ENCODE peak calls at places on chromosomes 12 and 14, in six cellular contexts. B, V, Q, F, Y and Z are unnamed samples.

GRCh38 chr12:65854629-65855028 is 30.3 kb downstream of the HMGA2 start:
- DNase-seq in B (no peak), V (no peak), Y (no peak), Q (no peak), F (no peak), Z (no peak)

GRCh38 chr14:29548948-29549370 is 378.7 kb downstream of the PRKD1 start:
- DNase-seq in B (peak; percentile 45), Q (peak; percentile 38), V (no peak), Y (no peak), F (no peak), Z (no peak)

GRCh38 chr12:110012137-110012536 is 12.9 kb downstream of the ANKRD13A start:
- DNase-seq in B (no peak), V (no peak), F (no peak), Y (peak; percentile 65), Q (no peak), Z (no peak)

GRCh38 chr12:78293039-78293686 is 462.5 kb downstream of the NAV3 start:
- DNase-seq in F (no peak), B (no peak), Q (no peak), V (no peak), Y (no peak), Z (no peak)

GRCh38 chr14:104642540-104642868 is 37.9 kb upstream of the TMEM179 start:
- DNase-seq in F (no peak), V (no peak), Y (no peak), B (no peak), Q (no peak), Z (no peak)

GRCh38 chr14:104335611-104336010 is 197.2 kb downstream of the KIF26A start:
- DNase-seq in V (no peak), Q (no peak), F (peak; percentile 20), Y (no peak), B (no peak), Z (no peak)

GRCh38 chr12:10362828-10363664 is 26.8 kb downstream of the KLRK1 start:
- DNase-seq in Y (no peak), B (no peak), Q (no peak), V (no peak), F (no peak), Z (no peak)

GRCh38 chr12:53180931-53181645 is 363 bp upstream of the CSAD start:
- DNase-seq in B (peak; percentile 41), F (peak; percentile 79), Y (peak; percentile 75), V (peak; percentile 86), Q (peak; percentile 91), Z (peak; percentile 78)

GRCh38 chr12:129363041-129363440 is 509.8 kb downstream of the GLT1D1 start:
- DNase-seq in Q (no peak), V (no peak), F (no peak), Y (no peak), B (no peak), Z (no peak)

GRCh38 chr12:4108803-4109345 is 164.7 kb upstream of the CCND2 start:
- DNase-seq in Y (no peak), Q (no peak), B (no peak), V (no peak), F (no peak), Z (no peak)

GRCh38 chr14:99654235-99655000 is 9.5 kb downstream of the HHIPL1 start:
- DNase-seq in F (peak; percentile 71), Y (peak; percentile 52), V (peak; percentile 90), Q (peak; percentile 33), B (peak; percentile 31), Z (peak; percentile 61)

GRCh38 chr14:93751946-93752660 is 36.2 kb downstream of the PRIMA1 start:
- DNase-seq in B (no peak), Q (no peak), F (no peak), V (no peak), Y (no peak), Z (no peak)

GRCh38 chr12:51059086-51059485 is 11.0 kb downstream of the LETMD1 start:
- DNase-seq in Q (no peak), Y (no peak), B (no peak), F (no peak), V (no peak), Z (no peak)

GRCh38 chr12:30996752-30997151 is 70.2 kb downstream of the TSPAN11 start:
- DNase-seq in Y (no peak), B (no peak), Q (no peak), F (no peak), V (no peak), Z (no peak)

GRCh38 chr14:77663289-77663688 is 44.5 kb downstream of the ALKBH1 start:
- DNase-seq in V (no peak), F (no peak), B (no peak), Q (no peak), Y (no peak), Z (no peak)

GRCh38 chr14:59406454-59407245 is 58.5 kb downstream of the GPR135 start:
- DNase-seq in Q (no peak), B (no peak), F (no peak), Y (no peak), V (no peak), Z (peak; percentile 28)

GRCh38 chr14:30681752-30682355 is 59.7 kb downstream of the SCFD1 start:
- DNase-seq in V (no peak), B (no peak), Y (no peak), Q (peak; percentile 8), F (no peak), Z (no peak)

GRCh38 chr14:50417853-50418252 is 21.2 kb upstream of the CDKL1 start:
- DNase-seq in V (no peak), Q (no peak), B (no peak), Y (no peak), F (no peak), Z (no peak)

GRCh38 chr12:124125472-124125871 is 152.5 kb downstream of the ZNF664 start:
- DNase-seq in F (no peak), Y (no peak), B (no peak), V (no peak), Q (no peak), Z (no peak)

GRCh38 chr14:95993768-95994592 is 45.2 kb upstream of the C14orf132 start:
- DNase-seq in Q (peak; percentile 41), F (no peak), Y (no peak), B (no peak), V (no peak), Z (peak; percentile 21)

GRCh38 chr12:131950182-131950913 is 606 bp downstream of the EP400 start:
- DNase-seq in Y (peak; percentile 31), B (no peak), V (peak; percentile 70), F (peak; percentile 28), Q (no peak), Z (peak; percentile 74)

GRCh38 chr14:88384653-88385205 is 728 bp upstream of the SPATA7 start:
- DNase-seq in Y (no peak), F (no peak), V (no peak), Q (no peak), B (peak; percentile 41), Z (no peak)

GRCh38 chr14:38762436-38762835 is 340.6 kb downstream of the SEC23A start:
- DNase-seq in F (no peak), Q (no peak), Y (no peak), B (no peak), V (no peak), Z (no peak)

GRCh38 chr12:105967038-105967776 is 171.5 kb downstream of the NUAK1 start:
- DNase-seq in B (no peak), Y (no peak), V (no peak), Q (no peak), F (no peak), Z (no peak)

GRCh38 chr12:27185234-27186045 is 58.6 kb upstream of the STK38L start:
- DNase-seq in Y (no peak), V (no peak), F (no peak), B (no peak), Q (no peak), Z (no peak)

GRCh38 chr12:104788848-104789271 is 169.2 kb downstream of the SLC41A2 start:
- DNase-seq in Q (no peak), B (no peak), Y (no peak), V (no peak), F (no peak), Z (no peak)

GRCh38 chr14:36317650-36318049 is 2.8 kb downstream of the MBIP start:
- DNase-seq in Q (peak; percentile 5), B (no peak), F (no peak), Y (no peak), V (no peak), Z (no peak)

GRCh38 chr12:42756841-42757661 is 167.5 kb upstream of the PRICKLE1 start:
- DNase-seq in V (no peak), Q (peak; percentile 44), B (no peak), F (no peak), Y (no peak), Z (no peak)

GRCh38 chr14:73729015-73729330 is 14.8 kb upstream of the PNMA1 start:
- DNase-seq in F (no peak), Q (no peak), Y (no peak), B (no peak), V (no peak), Z (no peak)

GRCh38 chr12:85575115-85576096 is 260.8 kb downstream of the RASSF9 start:
- DNase-seq in B (peak; percentile 72), Y (peak; percentile 32), F (peak; percentile 53), V (no peak), Q (peak; percentile 51), Z (no peak)

GRCh38 chr14:60980811-60981625 is at the start of the genes SLC38A6 and TRMT5:
- DNase-seq in Q (peak; percentile 87), V (peak; percentile 97), B (peak; percentile 94), Y (peak; percentile 95), F (peak; percentile 94), Z (peak; percentile 96)
- TF ChIP-seq POLR2A in Q (peak; percentile 62), V (no peak), B (peak; percentile 44), Y (peak; percentile 61), F (no peak), Z (peak; percentile 68)

DNA sequence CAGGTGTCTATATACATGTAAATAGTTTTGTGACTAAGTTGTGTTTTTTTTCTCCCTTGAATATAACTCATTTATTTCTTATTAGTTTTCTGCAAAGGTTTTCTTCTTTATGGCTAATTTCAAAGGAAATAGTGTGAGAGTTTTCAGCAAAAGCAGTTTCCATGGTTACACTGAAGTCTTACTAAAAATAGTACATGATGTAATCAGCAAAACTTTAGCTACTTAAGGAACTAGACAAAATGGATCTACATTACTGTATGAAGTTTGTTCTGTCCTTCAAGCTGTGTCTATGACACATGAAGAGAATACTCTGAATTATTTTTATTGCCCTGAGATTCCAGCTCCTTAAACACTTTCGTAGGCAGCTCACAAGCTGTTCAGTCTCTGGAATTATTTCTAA is 430.0 kb upstream of the TMPO start:
- DNase-seq in Y (no peak), V (no peak), Q (no peak), F (no peak), B (no peak), Z (no peak)
- H3K27ac ChIP-seq in Y (no peak overlapping the region), V (peak overlapping the region; percentile 4), Q (no peak overlapping the region), F (no peak overlapping the region), B (no peak overlapping the region), Z (no peak overlapping the region)

DNA sequence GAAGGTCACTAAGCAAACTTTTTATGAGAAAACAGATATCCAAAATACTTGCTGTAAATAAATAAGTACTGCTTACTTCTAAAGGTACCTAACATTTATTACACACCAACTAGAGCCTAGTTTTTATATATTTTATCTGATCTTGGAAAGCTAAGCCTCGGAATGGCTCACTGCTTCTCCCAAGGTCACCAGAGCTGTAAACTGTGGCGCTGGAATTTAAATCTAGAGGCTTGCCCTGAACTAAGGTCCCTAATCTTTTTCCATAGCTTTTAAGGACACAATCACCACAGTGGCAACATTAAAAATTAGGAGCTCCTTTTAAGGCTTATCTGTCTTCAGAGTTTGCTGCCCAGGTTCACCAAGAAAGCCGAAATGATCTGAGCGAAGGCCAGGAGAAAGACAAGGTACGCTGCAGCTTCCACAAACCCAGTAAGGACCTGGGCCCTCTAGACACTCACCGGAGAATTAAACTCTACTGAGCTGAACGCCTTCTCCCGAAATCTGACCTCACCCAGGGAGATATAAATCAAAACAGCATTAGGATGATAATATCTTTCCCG is 613 bp downstream of the CCNB1IP1 start:
- DNase-seq in B (no peak), F (no peak), Q (no peak), Y (peak; percentile 11), V (no peak), Z (no peak)
- TF ChIP-seq EP300 in B (no peak), F (no peak), Q (no peak), Y (no peak), V (no peak), Z (no peak)

GRCh38 chr12:57229634-57230380 is at the start of gene SHMT2:
- DNase-seq in F (peak; percentile 96), Y (peak; percentile 96), Q (peak; percentile 99), B (peak; percentile 79), V (peak; percentile 97), Z (peak; percentile 95)
- TF ChIP-seq POLR2A in F (no peak), Y (peak; percentile 37), Q (peak; percentile 54), B (peak; percentile 62), V (no peak), Z (peak; percentile 38)